ENCODE peak calls at places on chromosomes 12 and 14, in five cellular contexts. One of them, this sample, is unnamed.

GRCh38 chr12:6267007-6267721 is 43.3 kb upstream of the PLEKHG6 start:
- DNase-seq in HuH-7: no peak
- DNase-seq in AG08395: peak; percentile 46
- DNase-seq in NCI-H69: no peak
- DNase-seq in GF-D8: no peak
- DNase-seq in this sample: no peak

GRCh38 chr12:29714966-29715365 is 68.8 kb downstream of the TMTC1 start:
- DNase-seq in NCI-H69: no peak
- DNase-seq in HuH-7: no peak
- DNase-seq in AG08395: no peak
- DNase-seq in GF-D8: no peak
- DNase-seq in this sample: no peak

GRCh38 chr12:89160716-89161123 is 191.6 kb downstream of the DUSP6 start:
- DNase-seq in NCI-H69: no peak
- DNase-seq in GF-D8: peak; percentile 17
- DNase-seq in HuH-7: no peak
- DNase-seq in AG08395: peak; percentile 74
- DNase-seq in this sample: no peak

GRCh38 chr12:99975321-99975720 is 9.4 kb downstream of the ANKS1B start:
- DNase-seq in NCI-H69: no peak
- DNase-seq in AG08395: no peak
- DNase-seq in GF-D8: no peak
- DNase-seq in HuH-7: no peak
- DNase-seq in this sample: no peak

GRCh38 chr14:91258021-91258618 is 13.6 kb upstream of the GPR68 start:
- DNase-seq in AG08395: peak; percentile 78
- DNase-seq in HuH-7: no peak
- DNase-seq in GF-D8: no peak
- DNase-seq in NCI-H69: no peak
- DNase-seq in this sample: no peak

GRCh38 chr12:27273114-27273513 is 29.0 kb downstream of the STK38L start:
- DNase-seq in HuH-7: no peak
- DNase-seq in GF-D8: no peak
- DNase-seq in NCI-H69: peak; percentile 22
- DNase-seq in AG08395: no peak
- DNase-seq in this sample: no peak

GRCh38 chr12:106088246-106089200 is 50.2 kb downstream of the NUAK1 start:
- DNase-seq in AG08395: no peak
- DNase-seq in GF-D8: no peak
- DNase-seq in NCI-H69: no peak
- DNase-seq in HuH-7: no peak
- DNase-seq in this sample: no peak

GRCh38 chr14:44912041-44912869 is 49.5 kb downstream of the KLHL28 start:
- DNase-seq in NCI-H69: peak; percentile 75
- DNase-seq in GF-D8: no peak
- DNase-seq in HuH-7: no peak
- DNase-seq in AG08395: no peak
- DNase-seq in this sample: no peak

GRCh38 chr14:41607966-41608663 is 1.4 kb downstream of the LRFN5 start:
- DNase-seq in GF-D8: no peak
- DNase-seq in HuH-7: peak; percentile 15
- DNase-seq in AG08395: no peak
- DNase-seq in NCI-H69: peak; percentile 45
- DNase-seq in this sample: peak; percentile 10

GRCh38 chr12:26177303-26177702 is 18.1 kb upstream of the SSPN start:
- DNase-seq in NCI-H69: no peak
- DNase-seq in GF-D8: no peak
- DNase-seq in HuH-7: no peak
- DNase-seq in AG08395: no peak
- DNase-seq in this sample: no peak

GRCh38 chr12:62259311-62259992 is 752 bp upstream of the USP15 start:
- DNase-seq in HuH-7: no peak
- DNase-seq in AG08395: no peak
- DNase-seq in GF-D8: no peak
- DNase-seq in NCI-H69: peak; percentile 85
- DNase-seq in this sample: no peak

GRCh38 chr12:95202691-95203476 is 14.4 kb downstream of the FGD6 start:
- DNase-seq in AG08395: no peak
- DNase-seq in GF-D8: no peak
- DNase-seq in HuH-7: no peak
- DNase-seq in NCI-H69: no peak
- DNase-seq in this sample: no peak

GRCh38 chr14:99261916-99262787 is 9.8 kb downstream of the BCL11B start:
- DNase-seq in HuH-7: no peak
- DNase-seq in AG08395: no peak
- DNase-seq in NCI-H69: no peak
- DNase-seq in GF-D8: no peak
- DNase-seq in this sample: no peak

GRCh38 chr12:104736307-104736706 is 221.8 kb downstream of the SLC41A2 start:
- DNase-seq in NCI-H69: no peak
- DNase-seq in GF-D8: no peak
- DNase-seq in AG08395: peak; percentile 93
- DNase-seq in HuH-7: no peak
- DNase-seq in this sample: no peak

GRCh38 chr12:49288412-49288853 is 6.5 kb upstream of the PRPH start:
- DNase-seq in HuH-7: peak; percentile 71
- DNase-seq in GF-D8: no peak
- DNase-seq in NCI-H69: peak; percentile 61
- DNase-seq in AG08395: peak; percentile 78
- DNase-seq in this sample: peak; percentile 76

GRCh38 chr14:101022916-101023435 is 119.5 kb upstream of the RTL1 start:
- DNase-seq in HuH-7: no peak
- DNase-seq in AG08395: no peak
- DNase-seq in NCI-H69: no peak
- DNase-seq in GF-D8: no peak
- DNase-seq in this sample: no peak

GRCh38 chr12:102406033-102406584 is 74.3 kb downstream of the IGF1 start:
- DNase-seq in NCI-H69: peak; percentile 96
- DNase-seq in AG08395: peak; percentile 14
- DNase-seq in HuH-7: no peak
- DNase-seq in GF-D8: no peak
- DNase-seq in this sample: no peak

GRCh38 chr14:105064001-105064400 is 1.2 kb downstream of the GPR132 start:
- DNase-seq in GF-D8: no peak
- DNase-seq in NCI-H69: no peak
- DNase-seq in HuH-7: no peak
- DNase-seq in AG08395: no peak
- DNase-seq in this sample: no peak

GRCh38 chr12:51434305-51434704 is 9.7 kb downstream of the SLC4A8 start:
- DNase-seq in AG08395: no peak
- DNase-seq in GF-D8: no peak
- DNase-seq in HuH-7: no peak
- DNase-seq in NCI-H69: peak; percentile 76
- DNase-seq in this sample: no peak

GRCh38 chr14:101253948-101254347 is 307.3 kb upstream of the DIO3 start:
- DNase-seq in AG08395: no peak
- DNase-seq in HuH-7: no peak
- DNase-seq in GF-D8: no peak
- DNase-seq in NCI-H69: no peak
- DNase-seq in this sample: no peak

GRCh38 chr14:50766338-50766886 is 64.5 kb downstream of the NIN start:
- DNase-seq in NCI-H69: no peak
- DNase-seq in HuH-7: no peak
- DNase-seq in GF-D8: no peak
- DNase-seq in AG08395: peak; percentile 48
- DNase-seq in this sample: no peak

GRCh38 chr12:124542021-124542941 is 25.1 kb downstream of the NCOR2 start:
- DNase-seq in GF-D8: no peak
- DNase-seq in AG08395: no peak
- DNase-seq in HuH-7: no peak
- DNase-seq in NCI-H69: no peak
- DNase-seq in this sample: no peak

GRCh38 chr12:95215925-95216324 is 1.3 kb downstream of the FGD6 start:
- DNase-seq in HuH-7: peak; percentile 37
- DNase-seq in AG08395: no peak
- DNase-seq in NCI-H69: peak; percentile 64
- DNase-seq in GF-D8: no peak
- DNase-seq in this sample: no peak

GRCh38 chr14:85437143-85437542 is 92.8 kb upstream of the FLRT2 start:
- DNase-seq in HuH-7: no peak
- DNase-seq in NCI-H69: peak; percentile 8
- DNase-seq in AG08395: peak; percentile 34
- DNase-seq in GF-D8: no peak
- DNase-seq in this sample: no peak

GRCh38 chr14:95133282-95133681 is 24.0 kb downstream of the DICER1 start:
- DNase-seq in NCI-H69: no peak
- DNase-seq in HuH-7: no peak
- DNase-seq in AG08395: no peak
- DNase-seq in GF-D8: no peak
- DNase-seq in this sample: no peak

GRCh38 chr12:132169376-132169775 is 25.1 kb downstream of the NOC4L start:
- DNase-seq in GF-D8: no peak
- DNase-seq in HuH-7: no peak
- DNase-seq in NCI-H69: no peak
- DNase-seq in AG08395: no peak
- DNase-seq in this sample: no peak

GRCh38 chr12:73973486-73973885 is 564.1 kb upstream of the ATXN7L3B start:
- DNase-seq in NCI-H69: no peak
- DNase-seq in AG08395: no peak
- DNase-seq in HuH-7: no peak
- DNase-seq in GF-D8: no peak
- DNase-seq in this sample: no peak

GRCh38 chr12:40969796-40970195 is 218.3 kb upstream of the PDZRN4 start:
- DNase-seq in HuH-7: no peak
- DNase-seq in NCI-H69: no peak
- DNase-seq in AG08395: no peak
- DNase-seq in GF-D8: no peak
- DNase-seq in this sample: no peak

GRCh38 chr12:124621296-124621660 is 53.9 kb upstream of the NCOR2 start:
- DNase-seq in NCI-H69: no peak
- DNase-seq in HuH-7: no peak
- DNase-seq in GF-D8: no peak
- DNase-seq in AG08395: peak; percentile 46
- DNase-seq in this sample: no peak

GRCh38 chr12:89243786-89244185 is 108.5 kb downstream of the DUSP6 start:
- DNase-seq in NCI-H69: no peak
- DNase-seq in GF-D8: peak; percentile 22
- DNase-seq in AG08395: no peak
- DNase-seq in HuH-7: no peak
- DNase-seq in this sample: no peak

GRCh38 chr12:12425616-12426015 is 68.7 kb downstream of the BORCS5 start:
- DNase-seq in NCI-H69: no peak
- DNase-seq in AG08395: peak; percentile 32
- DNase-seq in HuH-7: no peak
- DNase-seq in GF-D8: no peak
- DNase-seq in this sample: no peak

GRCh38 chr14:95156765-95157194 is 549 bp downstream of the DICER1 start:
- DNase-seq in NCI-H69: peak; percentile 76
- DNase-seq in AG08395: peak; percentile 38
- DNase-seq in GF-D8: no peak
- DNase-seq in HuH-7: peak; percentile 12
- DNase-seq in this sample: peak; percentile 25

GRCh38 chr14:70254476-70254961 is 65.8 kb upstream of the SLC8A3 start:
- DNase-seq in NCI-H69: peak; percentile 79
- DNase-seq in HuH-7: peak; percentile 9
- DNase-seq in AG08395: no peak
- DNase-seq in GF-D8: no peak
- DNase-seq in this sample: peak; percentile 39

GRCh38 chr14:95679148-95679547 is 7.1 kb upstream of the TCL1B start:
- DNase-seq in HuH-7: no peak
- DNase-seq in GF-D8: no peak
- DNase-seq in NCI-H69: peak; percentile 58
- DNase-seq in AG08395: no peak
- DNase-seq in this sample: no peak

GRCh38 chr12:30796508-30796780 is 41.7 kb upstream of the CAPRIN2 start:
- DNase-seq in HuH-7: peak; percentile 67
- DNase-seq in GF-D8: no peak
- DNase-seq in NCI-H69: peak; percentile 98
- DNase-seq in AG08395: peak; percentile 71
- DNase-seq in this sample: peak; percentile 55

GRCh38 chr12:49339464-49339861 is 2.5 kb upstream of the C1QL4 start:
- DNase-seq in HuH-7: no peak
- DNase-seq in NCI-H69: peak; percentile 53
- DNase-seq in GF-D8: no peak
- DNase-seq in AG08395: no peak
- DNase-seq in this sample: no peak

GRCh38 chr12:54056110-54056509 is 2.5 kb downstream of the HOXC4 start:
- DNase-seq in AG08395: no peak
- DNase-seq in NCI-H69: no peak
- DNase-seq in GF-D8: no peak
- DNase-seq in HuH-7: no peak
- DNase-seq in this sample: no peak

GRCh38 chr12:132352896-132353800 is 23.8 kb upstream of the GALNT9 start:
- DNase-seq in HuH-7: no peak
- DNase-seq in GF-D8: no peak
- DNase-seq in AG08395: no peak
- DNase-seq in NCI-H69: no peak
- DNase-seq in this sample: no peak

GRCh38 chr12:92511776-92512175 is 191.0 kb upstream of the PLEKHG7 start:
- DNase-seq in GF-D8: no peak
- DNase-seq in AG08395: no peak
- DNase-seq in NCI-H69: no peak
- DNase-seq in HuH-7: no peak
- DNase-seq in this sample: no peak

This sample was measured in HEK293T.